ENCODE peak calls at places on chromosomes 16 and 17, in eight cellular contexts. M, O, A, G, Z, Q, E and F are unnamed samples. For H3K4me1, H3K9me3 and H3K36me3, the result is how much of the 10 kb centered on the place peaks cover.

GRCh38 chr17:64236827-64237403 is 26.1 kb downstream of the TEX2 start:
- DNase-seq in M (peak), O (no peak), A (no peak), G (no peak), Z (no peak), Q (no peak), E (no peak), F (no peak)

GRCh38 chr17:7440113-7440822 is 956 bp downstream of the FGF11 start:
- DNase-seq in M (peak), O (peak), A (peak), G (peak), Z (peak), Q (peak), E (peak), F (peak)

GRCh38 chr17:40598928-40599627 is 33.8 kb upstream of the CCR7 start:
- DNase-seq in M (no peak), O (peak), A (no peak), G (peak), Z (no peak), Q (peak), E (no peak), F (peak)

GRCh38 chr17:31373150-31374082 is 18.1 kb upstream of the RAB11FIP4 start:
- DNase-seq in M (peak), O (no peak), A (no peak), G (no peak), Z (no peak), Q (no peak), E (no peak), F (no peak)

GRCh38 chr17:48483471-48484131 is 47.2 kb downstream of the HOXB1 start:
- DNase-seq in M (no peak), O (no peak), A (no peak), G (peak), Z (peak), Q (no peak), E (no peak), F (no peak)

GRCh38 chr17:12964840-12965239 is 53.0 kb downstream of the ELAC2 start:
- DNase-seq in M (no peak), O (no peak), A (no peak), G (no peak), Z (no peak), Q (no peak), E (no peak), F (no peak)

GRCh38 chr16:61721561-61721960 is 314.7 kb downstream of the CDH8 start:
- DNase-seq in M (no peak), O (no peak), A (no peak), G (no peak), Z (no peak), Q (no peak), E (no peak), F (no peak)

GRCh38 chr16:21167360-21167759 is 8.9 kb downstream of the LDAF1 start:
- DNase-seq in M (no peak), O (no peak), A (no peak), G (no peak), Z (no peak), Q (no peak), E (no peak), F (no peak)

GRCh38 chr16:3000540-3000939 is 12.2 kb upstream of the CLDN9 start:
- DNase-seq in M (no peak), O (no peak), A (no peak), G (no peak), Z (no peak), Q (no peak), E (no peak), F (no peak)

GRCh38 chr17:39564201-39564828 is 43.4 kb downstream of the NEUROD2 start:
- DNase-seq in M (peak), O (no peak), A (no peak), G (no peak), Z (no peak), Q (no peak), E (no peak), F (no peak)

GRCh38 chr16:25874196-25874595 is 182.4 kb downstream of the HS3ST4 start:
- DNase-seq in M (no peak), O (no peak), A (no peak), G (no peak), Z (no peak), Q (no peak), E (no peak), F (no peak)

GRCh38 chr16:78816499-78817441 is 717.3 kb downstream of the WWOX start:
- DNase-seq in M (no peak), O (peak), A (no peak), G (peak), Z (no peak), Q (no peak), E (peak), F (no peak)

GRCh38 chr16:31400191-31400590 is 7.1 kb downstream of the ITGAD start:
- DNase-seq in M (no peak), O (no peak), A (no peak), G (no peak), Z (no peak), Q (no peak), E (no peak), F (peak)

GRCh38 chr17:34584805-34585416 is 5.5 kb downstream of the TMEM132E start:
- DNase-seq in M (peak), O (no peak), A (peak), G (no peak), Z (no peak), Q (no peak), E (no peak), F (peak)

GRCh38 chr17:29176500-29177351 is 3.5 kb downstream of the MYO18A start:
- DNase-seq in M (peak), O (peak), A (peak), G (no peak), Z (no peak), Q (peak), E (peak), F (peak)

GRCh38 chr16:57146735-57147134 is 39.1 kb downstream of the PSME3IP1 start:
- DNase-seq in M (peak), O (no peak), A (peak), G (no peak), Z (no peak), Q (no peak), E (no peak), F (peak)

GRCh38 chr16:57148481-57148880 is 37.4 kb downstream of the PSME3IP1 start:
- DNase-seq in M (no peak), O (no peak), A (no peak), G (no peak), Z (no peak), Q (no peak), E (no peak), F (peak)

GRCh38 chr16:57149391-57149790 is 36.4 kb downstream of the PSME3IP1 start:
- DNase-seq in M (no peak), O (no peak), A (no peak), G (no peak), Z (no peak), Q (no peak), E (no peak), F (no peak)

GRCh38 chr16:57145964-57146647 is 39.7 kb downstream of the PSME3IP1 start:
- DNase-seq in M (no peak), O (no peak), A (no peak), G (no peak), Z (no peak), Q (no peak), E (no peak), F (peak)

DNA sequence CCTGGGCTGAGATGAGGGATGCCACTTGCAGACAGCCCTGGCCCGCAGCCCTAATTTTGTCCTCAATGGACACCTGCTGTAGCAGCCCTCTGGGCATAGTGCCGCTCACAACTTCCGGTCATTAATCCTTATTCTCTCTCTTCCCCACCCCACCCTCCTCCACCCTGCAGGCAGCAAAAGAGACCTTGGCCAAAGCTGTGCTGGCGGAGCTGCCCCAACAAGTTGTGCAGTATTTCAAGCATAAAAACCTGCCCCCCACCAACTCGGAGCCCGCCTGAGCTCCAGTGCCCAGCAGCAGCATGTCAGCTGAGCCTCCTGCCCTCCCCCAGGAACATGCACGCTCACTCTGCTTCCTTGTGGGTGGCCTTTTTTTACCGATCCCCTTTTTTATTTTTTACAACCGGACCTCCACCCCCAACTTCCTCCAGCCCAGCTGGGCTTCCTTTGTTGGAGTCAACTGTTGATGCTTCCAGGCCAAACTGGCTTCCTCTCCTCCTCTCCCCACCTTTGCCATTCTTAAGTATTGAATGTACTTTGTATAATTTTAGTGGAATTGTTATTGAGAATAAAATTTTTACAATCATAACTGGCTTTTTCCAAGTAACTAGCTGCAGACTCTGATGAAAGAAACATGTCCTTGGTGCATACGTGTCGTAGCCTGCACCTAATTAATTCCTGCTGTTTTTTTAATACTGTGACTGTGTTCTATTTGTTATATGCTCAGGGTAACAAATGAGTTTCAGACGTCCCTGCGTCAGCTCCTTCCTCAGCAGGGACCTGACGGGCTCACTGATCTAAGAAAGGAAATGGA is 38.3 kb downstream of the PSME3IP1 start:
- DNase-seq in M (peak), O (no peak), A (peak), G (no peak), Z (no peak), Q (peak), E (no peak), F (peak)
- H3K4me1 ChIP-seq in M (under half), O (under half), A (under half), G (under half), Z (under half), Q (under half), E (under half), F (under half)

GRCh38 chr17:52606098-52606497 is 447.6 kb upstream of the CA10 start:
- DNase-seq in M (no peak), O (no peak), A (no peak), G (no peak), Z (no peak), Q (no peak), E (no peak), F (no peak)
- H3K9me3 ChIP-seq in M (under half), O (under half), A (under half), G (under half), Z (under half), Q (under half), E (under half), F (under half)

GRCh38 chr17:41769346-41769862 is 17.1 kb downstream of the JUP start:
- DNase-seq in M (no peak), O (no peak), A (no peak), G (no peak), Z (no peak), Q (no peak), E (no peak), F (no peak)
- H3K36me3 ChIP-seq in M (under half), O (under half), A (under half), G (under half), Z (under half), Q (half or more), E (under half), F (half or more)

DNA sequence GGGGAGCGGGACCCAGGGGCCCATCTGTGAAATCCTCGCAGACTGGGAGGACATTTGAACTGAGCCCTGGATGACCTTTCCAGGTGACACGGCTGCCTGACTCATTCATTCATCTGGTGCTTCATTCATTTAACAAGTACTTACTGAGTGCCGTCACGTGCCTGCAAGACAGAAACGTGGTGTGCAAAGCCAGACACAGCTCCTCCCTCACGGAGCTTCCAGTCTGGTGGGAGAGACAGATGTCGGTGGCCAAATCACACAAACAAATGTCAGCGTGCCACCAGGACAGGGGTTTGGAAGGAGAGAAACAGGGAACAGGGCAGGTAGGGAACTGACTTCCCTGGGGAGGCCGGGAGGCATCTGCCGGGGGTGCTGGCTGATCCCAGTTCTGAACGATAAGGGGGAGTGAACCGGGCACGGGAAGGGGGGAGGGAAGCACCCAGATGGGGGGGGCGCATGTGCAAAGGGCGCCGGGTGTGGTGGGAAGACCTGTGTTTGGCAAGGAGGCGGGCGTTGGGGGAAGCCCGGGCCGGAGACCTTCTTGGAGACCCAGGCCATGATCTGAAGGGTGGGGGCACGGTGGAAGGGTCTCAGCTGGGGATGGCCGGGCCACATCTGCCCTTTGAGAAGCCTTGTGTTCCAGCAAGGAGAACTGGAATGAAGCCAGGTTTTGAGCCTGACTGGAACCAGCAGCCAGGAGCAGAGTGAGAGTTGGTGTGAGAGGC is 93.6 kb upstream of the CIBAR2 start:
- DNase-seq in M (no peak), O (peak), A (peak), G (no peak), Z (no peak), Q (no peak), E (peak), F (no peak)
- H3K4me1 ChIP-seq in M (under half), O (under half), A (under half), G (under half), Z (under half), Q (under half), E (half or more), F (half or more)

DNA sequence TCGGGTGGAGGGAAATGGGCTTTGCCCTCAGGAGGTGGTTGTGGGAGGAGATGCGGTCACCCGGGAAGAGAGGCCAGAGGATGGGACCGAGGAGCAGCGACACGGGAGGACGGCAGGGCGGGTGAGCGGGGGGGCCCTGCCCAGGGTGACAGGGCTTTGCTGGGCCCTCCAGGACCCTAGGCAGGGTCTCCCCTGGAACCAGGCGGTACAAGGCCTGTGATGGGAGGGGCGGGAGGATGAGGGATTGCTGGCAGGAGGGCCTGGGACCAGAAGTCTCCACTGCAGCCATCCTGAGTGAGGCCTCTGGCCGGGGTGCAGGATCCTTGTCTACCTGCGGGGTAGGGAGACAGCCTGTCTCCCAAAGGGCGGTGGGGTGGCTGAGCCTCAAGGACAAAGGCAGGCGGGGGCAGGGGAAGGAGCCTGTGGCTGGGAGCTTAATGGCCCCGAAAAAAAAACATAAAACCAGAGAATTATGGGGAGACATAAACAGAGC is 66.9 kb downstream of the SREBF1 start:
- DNase-seq in M (no peak), O (no peak), A (peak), G (no peak), Z (no peak), Q (no peak), E (no peak), F (no peak)
- H3K9me3 ChIP-seq in M (under half), O (under half), A (under half), G (under half), Z (under half), Q (under half), E (under half), F (under half)